ENCODE peak calls at places on chromosomes 16 and 17, in six cellular contexts. S is right cardiac atrium, H is PC-3, K is SK-N-SH, U is heart right ventricle, V is ovary. R is an unnamed sample. For H3K9me3 and H3K4me1, the result is how much of the 10 kb centered on the place peaks cover.

GRCh38 chr16:56363781-56364565 is 61.4 kb downstream of the AMFR start:
- DNase-seq in S (peak), H (no peak), K (no peak), U (no peak), V (no peak), R (no peak)

GRCh38 chr16:14325921-14326401 is 254.8 kb downstream of the MRTFB start:
- DNase-seq in S (no peak), H (no peak), K (peak), U (no peak), V (no peak), R (no peak)

GRCh38 chr17:77638229-77638628 is 320.3 kb upstream of the TNRC6C start:
- DNase-seq in S (no peak), H (no peak), K (peak), U (no peak), V (no peak), R (peak)

GRCh38 chr17:79888811-79889634 is 49.8 kb upstream of the CBX4 start:
- DNase-seq in S (no peak), H (no peak), K (peak), U (no peak), V (peak), R (no peak)

GRCh38 chr16:56653218-56653617 is 1.5 kb downstream of the MT1B start:
- DNase-seq in S (no peak), H (no peak), K (no peak), U (no peak), V (no peak), R (no peak)

GRCh38 chr17:71114911-71115668 is 945.8 kb downstream of the KCNJ2 start:
- DNase-seq in S (no peak), H (no peak), K (no peak), U (no peak), V (no peak), R (no peak)

GRCh38 chr16:71775949-71776348 is 32.7 kb downstream of the AP1G1 start:
- DNase-seq in S (no peak), H (no peak), K (no peak), U (no peak), V (no peak), R (no peak)

GRCh38 chr16:4378202-4378666 is 6.6 kb downstream of the VASN start:
- DNase-seq in S (peak), H (no peak), K (no peak), U (peak), V (no peak), R (peak)

GRCh38 chr16:74213372-74213771 is 83.2 kb upstream of the PSMD7 start:
- DNase-seq in S (no peak), H (no peak), K (no peak), U (no peak), V (no peak), R (no peak)

GRCh38 chr17:72565006-72565405 is 444.2 kb downstream of the SOX9 start:
- DNase-seq in S (no peak), H (no peak), K (no peak), U (no peak), V (no peak), R (no peak)

GRCh38 chr17:57823469-57824401 is 26.1 kb downstream of the MRPS23 start:
- DNase-seq in S (no peak), H (no peak), K (no peak), U (no peak), V (no peak), R (no peak)

GRCh38 chr17:71342726-71343125 is 778.1 kb upstream of the SOX9 start:
- DNase-seq in S (no peak), H (no peak), K (no peak), U (no peak), V (no peak), R (no peak)

GRCh38 chr17:50841949-50842354 is 6.6 kb downstream of the WFIKKN2 start:
- DNase-seq in S (peak), H (peak), K (peak), U (peak), V (peak), R (peak)

GRCh38 chr17:57016764-57017116 is 38.8 kb downstream of the SCPEP1 start:
- DNase-seq in S (no peak), H (peak), K (no peak), U (no peak), V (no peak), R (no peak)

GRCh38 chr17:19445105-19445504 is 34.1 kb downstream of the RNF112 start:
- DNase-seq in S (no peak), H (no peak), K (no peak), U (no peak), V (no peak), R (no peak)

GRCh38 chr16:78483124-78483992 is 383.9 kb downstream of the WWOX start:
- DNase-seq in S (no peak), H (no peak), K (no peak), U (no peak), V (no peak), R (no peak)

GRCh38 chr16:53282975-53283946 is 151.0 kb upstream of the RBL2 start:
- DNase-seq in S (no peak), H (peak), K (peak), U (no peak), V (no peak), R (no peak)

GRCh38 chr17:4837471-4838305 is 4.5 kb downstream of the MINK1 start:
- DNase-seq in S (peak), H (no peak), K (no peak), U (peak), V (peak), R (no peak)

GRCh38 chr17:77456271-77456950 is 315.6 kb downstream of the SEC14L1 start:
- DNase-seq in S (no peak), H (no peak), K (no peak), U (no peak), V (no peak), R (no peak)

GRCh38 chr17:82704886-82705285 is 6.4 kb upstream of the RAB40B start:
- DNase-seq in S (peak), H (no peak), K (no peak), U (no peak), V (no peak), R (no peak)

GRCh38 chr17:40317345-40317873 is 8.4 kb downstream of the RARA start:
- DNase-seq in S (peak), H (peak), K (peak), U (no peak), V (no peak), R (no peak)

GRCh38 chr16:84270531-84270930 is 24.1 kb upstream of the WFDC1 start:
- DNase-seq in S (no peak), H (no peak), K (no peak), U (no peak), V (no peak), R (no peak)

GRCh38 chr17:74610108-74610507 is 13.4 kb downstream of the CD300E start:
- DNase-seq in S (no peak), H (peak), K (no peak), U (no peak), V (no peak), R (no peak)

GRCh38 chr16:426906-427249 is 1.4 kb downstream of the RAB11FIP3 start:
- DNase-seq in S (peak), H (no peak), K (no peak), U (no peak), V (peak), R (no peak)

GRCh38 chr17:18332909-18333489 is 17.9 kb downstream of the SMCR8 start:
- DNase-seq in S (no peak), H (no peak), K (no peak), U (no peak), V (no peak), R (no peak)

GRCh38 chr17:65914784-65915342 is 277.1 kb downstream of the CEP112 start:
- DNase-seq in S (no peak), H (peak), K (no peak), U (no peak), V (no peak), R (no peak)

GRCh38 chr16:9489823-9490467 is 398.5 kb downstream of the HAPSTR1 start:
- DNase-seq in S (peak), H (no peak), K (no peak), U (peak), V (no peak), R (no peak)

GRCh38 chr17:55883112-55883511 is 132.3 kb downstream of the PCTP start:
- DNase-seq in S (no peak), H (no peak), K (peak), U (no peak), V (no peak), R (no peak)

GRCh38 chr17:50181155-50181554 is 15.3 kb downstream of the SGCA start:
- DNase-seq in S (peak), H (no peak), K (no peak), U (no peak), V (no peak), R (peak)

GRCh38 chr16:88558457-88559442 is 11.5 kb upstream of the ZC3H18 start:
- DNase-seq in S (peak), H (peak), K (peak), U (peak), V (peak), R (peak)
- H3K9me3 ChIP-seq in S (under half), H (under half), K (under half), U (under half), V (under half), R (under half)

DNA sequence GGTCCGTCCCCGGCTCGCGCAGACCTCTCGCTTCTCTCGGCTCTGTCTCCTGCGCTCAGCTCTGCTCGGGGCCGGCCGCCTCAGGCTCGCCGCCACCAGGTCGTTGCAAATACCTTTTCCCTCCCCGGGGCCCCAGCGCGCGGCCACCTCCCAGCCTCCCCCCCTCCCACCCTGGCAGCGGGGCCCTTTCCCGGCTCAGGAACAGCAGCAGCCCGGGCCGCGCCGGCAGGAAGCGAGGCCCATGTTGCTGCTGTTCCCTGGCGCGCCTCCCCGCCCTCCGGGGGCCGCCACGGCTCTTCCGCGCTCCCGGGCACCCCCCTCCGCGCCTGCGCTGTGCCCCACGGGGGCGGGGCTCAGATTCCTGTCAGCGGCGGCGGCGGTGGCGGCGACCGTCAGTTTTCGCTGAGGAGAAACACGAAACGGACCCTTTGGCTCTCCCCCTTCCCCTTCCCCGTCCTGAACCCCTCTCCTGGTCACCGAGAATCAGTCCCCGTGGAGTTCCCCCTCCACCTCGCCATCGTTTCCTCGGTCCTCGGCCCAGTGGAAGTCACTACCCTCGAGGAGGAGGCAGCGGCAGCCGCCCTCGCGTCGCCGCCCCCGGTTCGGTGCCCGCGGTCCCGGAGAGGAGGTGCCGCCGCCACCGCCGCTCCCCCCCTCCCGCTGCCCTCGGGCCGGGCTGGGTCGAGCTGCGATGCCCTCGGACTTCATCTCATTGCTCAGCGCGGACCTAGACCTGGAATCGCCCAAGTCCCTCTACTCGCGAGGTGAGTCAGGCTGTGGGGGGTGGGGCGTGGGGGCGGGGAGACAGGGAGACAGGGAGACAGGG is at the start of gene NFAT5:
- DNase-seq in S (peak), H (peak), K (peak), U (peak), V (peak), R (peak)
- H3K4me1 ChIP-seq in S (under half), H (under half), K (under half), U (under half), V (under half), R (under half)

DNA sequence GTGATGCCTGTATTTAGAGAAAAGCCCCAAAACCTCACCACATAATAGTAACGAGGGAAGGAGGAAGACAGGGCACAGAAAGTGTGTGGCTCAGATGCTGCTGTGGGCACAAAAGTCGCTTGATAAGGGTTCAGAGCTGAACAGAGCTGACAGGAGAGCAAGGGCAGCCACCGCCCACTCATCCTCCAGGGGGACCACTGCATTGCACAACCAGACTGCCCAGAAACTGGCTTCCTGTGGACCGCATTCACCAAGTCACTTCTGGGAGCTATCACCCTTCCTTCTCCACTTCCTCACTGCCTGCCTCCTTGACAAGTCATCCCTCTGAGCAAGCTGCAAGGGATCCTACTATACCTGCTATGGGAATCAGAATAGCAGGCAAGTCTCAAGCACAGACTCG is 512.4 kb upstream of the CDH11 start:
- DNase-seq in S (no peak), H (no peak), K (peak), U (no peak), V (no peak), R (no peak)
- H3K27ac ChIP-seq in S (no peak), H (no peak), K (no peak), U (no peak), V (no peak), R (no peak)

GRCh38 chr17:78883533-78884131 is 19.4 kb downstream of the CEP295NL start:
- DNase-seq in S (peak), H (peak), K (peak), U (peak), V (peak), R (peak)
- H3K9me3 ChIP-seq in S (under half), H (under half), K (under half), U (under half), V (under half), R (under half)

GRCh38 chr17:34259151-34259550 is 4.1 kb downstream of the CCL2 start:
- DNase-seq in S (no peak), H (no peak), K (no peak), U (no peak), V (no peak), R (no peak)
- H3K4me1 ChIP-seq in S (under half), H (under half), K (under half), U (under half), V (under half), R (under half)

GRCh38 chr16:86396318-86396882 is 113.9 kb upstream of the FOXF1 start:
- DNase-seq in S (no peak), H (no peak), K (no peak), U (no peak), V (no peak), R (no peak)
- H3K27ac ChIP-seq in S (no peak), H (no peak), K (peak), U (no peak), V (no peak), R (no peak)

GRCh38 chr16:35150805-35151312 is 1691.4 kb downstream of the TP53TG3F start:
- DNase-seq in S (no peak), H (no peak), K (no peak), U (no peak), V (no peak), R (no peak)
- H3K9me3 ChIP-seq in S (under half), H (under half), K (under half), U (under half), V (under half), R (under half)

GRCh38 chr16:49659356-49659755 is 196.6 kb downstream of the ZNF423 start:
- DNase-seq in S (no peak), H (no peak), K (no peak), U (no peak), V (no peak), R (no peak)

GRCh38 chr16:49658491-49658890 is 197.4 kb downstream of the ZNF423 start:
- DNase-seq in S (no peak), H (no peak), K (no peak), U (no peak), V (no peak), R (no peak)

GRCh38 chr16:49661465-49662187 is 194.3 kb downstream of the ZNF423 start:
- DNase-seq in S (no peak), H (no peak), K (peak), U (no peak), V (no peak), R (no peak)

GRCh38 chr16:49658066-49658465 is 197.8 kb downstream of the ZNF423 start:
- DNase-seq in S (no peak), H (no peak), K (no peak), U (no peak), V (no peak), R (no peak)

GRCh38 chr16:49660647-49661046 is 195.3 kb downstream of the ZNF423 start:
- DNase-seq in S (no peak), H (no peak), K (peak), U (no peak), V (no peak), R (no peak)
- H3K4me1 ChIP-seq in S (under half), H (under half), K (half or more), U (under half), V (under half), R (under half)

R was measured in aorta.